ENCODE peak calls at places on chromosome 3, in nine cellular contexts. S is stomach, L is HL-60, Z is GM12892, A is breast epithelium, V is Panc1, Q is endothelial cell of umbilical vein, K is SK-N-SH, U is esophagus muscularis mucosa. Y is an unnamed sample.

GRCh38 chr3:191329654-191330308 is 545 bp downstream of the UTS2B start:
- DNase-seq in S (peak), L (peak), Z (peak), A (peak), V (no peak), Q (peak), K (no peak), U (no peak), Y (peak)

GRCh38 chr3:71875461-71875947 is 90.6 kb upstream of the PROK2 start:
- DNase-seq in S (peak), L (peak), Z (peak), A (peak), V (peak), Q (peak), K (peak), U (peak), Y (peak)

GRCh38 chr3:151879037-151879436 is 5.6 kb downstream of the SUCNR1 start:
- DNase-seq in S (no peak), L (no peak), Z (no peak), A (no peak), V (no peak), Q (no peak), K (no peak), U (no peak), Y (no peak)

GRCh38 chr3:33855884-33856546 is 57.6 kb downstream of the PDCD6IP start:
- DNase-seq in S (no peak), L (no peak), Z (no peak), A (no peak), V (no peak), Q (peak), K (no peak), U (no peak), Y (no peak)

GRCh38 chr3:192881159-192881786 is 36.4 kb downstream of the MB21D2 start:
- DNase-seq in S (no peak), L (no peak), Z (no peak), A (no peak), V (no peak), Q (no peak), K (no peak), U (no peak), Y (no peak)

GRCh38 chr3:160675566-160676124 is 1.3 kb upstream of the ARL14 start:
- DNase-seq in S (no peak), L (no peak), Z (no peak), A (no peak), V (no peak), Q (peak), K (no peak), U (no peak), Y (no peak)

GRCh38 chr3:34876997-34877396 is 762.3 kb upstream of the ARPP21 start:
- DNase-seq in S (no peak), L (no peak), Z (no peak), A (no peak), V (no peak), Q (no peak), K (no peak), U (no peak), Y (no peak)

GRCh38 chr3:107206141-107206540 is 171.1 kb upstream of the CCDC54 start:
- DNase-seq in S (no peak), L (peak), Z (no peak), A (no peak), V (no peak), Q (peak), K (peak), U (no peak), Y (peak)

GRCh38 chr3:15755181-15755580 is 42.6 kb downstream of the ANKRD28 start:
- DNase-seq in S (no peak), L (no peak), Z (no peak), A (no peak), V (no peak), Q (no peak), K (no peak), U (no peak), Y (no peak)

GRCh38 chr3:58471025-58471887 is 20.6 kb upstream of the KCTD6 start:
- DNase-seq in S (no peak), L (peak), Z (no peak), A (peak), V (peak), Q (peak), K (no peak), U (no peak), Y (no peak)

GRCh38 chr3:108099203-108099602 is 8.4 kb upstream of the CD47 start:
- DNase-seq in S (no peak), L (no peak), Z (no peak), A (no peak), V (no peak), Q (peak), K (no peak), U (no peak), Y (no peak)

GRCh38 chr3:24119321-24119751 is 174.2 kb downstream of the NR1D2 start:
- DNase-seq in S (no peak), L (no peak), Z (no peak), A (no peak), V (no peak), Q (no peak), K (no peak), U (no peak), Y (no peak)

GRCh38 chr3:122988507-122988906 is 39.1 kb downstream of the SEMA5B start:
- DNase-seq in S (no peak), L (no peak), Z (no peak), A (no peak), V (no peak), Q (no peak), K (peak), U (no peak), Y (no peak)

GRCh38 chr3:129022114-129022994 is 21.2 kb downstream of the EFCC1 start:
- DNase-seq in S (peak), L (no peak), Z (no peak), A (no peak), V (no peak), Q (no peak), K (peak), U (peak), Y (no peak)

GRCh38 chr3:162034368-162034767 is 537.8 kb downstream of the OTOL1 start:
- DNase-seq in S (no peak), L (no peak), Z (no peak), A (no peak), V (no peak), Q (no peak), K (no peak), U (no peak), Y (no peak)

GRCh38 chr3:40920041-40920440 is 279.3 kb upstream of the CTNNB1 start:
- DNase-seq in S (no peak), L (no peak), Z (no peak), A (no peak), V (no peak), Q (no peak), K (no peak), U (no peak), Y (no peak)

GRCh38 chr3:8204846-8205624 is 296.6 kb upstream of the LMCD1 start:
- DNase-seq in S (no peak), L (no peak), Z (no peak), A (no peak), V (no peak), Q (no peak), K (no peak), U (no peak), Y (no peak)

GRCh38 chr3:61574854-61575253 is 13.5 kb downstream of the PTPRG start:
- DNase-seq in S (no peak), L (no peak), Z (no peak), A (no peak), V (no peak), Q (no peak), K (no peak), U (no peak), Y (no peak)

GRCh38 chr3:35633332-35634124 is 5.8 kb upstream of the ARPP21 start:
- DNase-seq in S (no peak), L (no peak), Z (no peak), A (no peak), V (no peak), Q (no peak), K (no peak), U (no peak), Y (no peak)

GRCh38 chr3:124648551-124648950 is 81.7 kb upstream of the UMPS start:
- DNase-seq in S (no peak), L (no peak), Z (no peak), A (no peak), V (no peak), Q (no peak), K (peak), U (no peak), Y (no peak)

GRCh38 chr3:112908252-112908651 is 61.6 kb upstream of the CD200R1L start:
- DNase-seq in S (no peak), L (no peak), Z (no peak), A (no peak), V (no peak), Q (no peak), K (no peak), U (no peak), Y (no peak)

DNA sequence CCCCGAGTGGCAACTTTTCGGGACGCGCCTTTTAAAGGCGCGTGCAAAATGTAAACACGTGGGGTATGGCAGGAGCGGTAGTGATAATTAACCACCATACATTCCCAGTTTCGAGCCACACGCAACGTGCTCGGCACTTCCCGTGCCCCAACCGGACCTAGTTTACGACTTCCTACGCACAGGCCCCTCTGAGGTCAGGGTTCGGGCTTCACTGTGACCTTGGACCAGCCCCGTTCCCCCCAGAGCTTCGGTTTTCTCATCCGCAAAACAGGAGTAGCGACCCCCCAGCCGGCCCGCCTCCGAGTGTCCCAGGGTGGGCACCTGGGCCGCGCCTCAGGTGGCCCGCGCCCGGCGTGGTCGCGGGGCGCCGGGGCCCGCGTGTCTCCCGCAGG is 451 bp downstream of the CHCHD4 start:
- DNase-seq in S (peak), L (peak), Z (peak), A (no peak), V (no peak), Q (no peak), K (peak), U (peak), Y (peak)
- TF ChIP-seq POLR2AphosphoS5 in S (no peak), L (peak), Z (no peak), A (no peak), V (no peak), Q (peak), K (no peak), U (no peak), Y (peak)

GRCh38 chr3:118804959-118805358 is 229.7 kb downstream of the IGSF11 start:
- DNase-seq in S (no peak), L (no peak), Z (no peak), A (no peak), V (no peak), Q (no peak), K (no peak), U (peak), Y (no peak)

GRCh38 chr3:118803096-118803476 is 231.6 kb downstream of the IGSF11 start:
- DNase-seq in S (no peak), L (no peak), Z (no peak), A (no peak), V (no peak), Q (no peak), K (no peak), U (peak), Y (no peak)

GRCh38 chr3:118801899-118802298 is 232.7 kb downstream of the IGSF11 start:
- DNase-seq in S (peak), L (no peak), Z (no peak), A (no peak), V (no peak), Q (no peak), K (no peak), U (peak), Y (no peak)

GRCh38 chr3:118799303-118799702 is 235.3 kb downstream of the IGSF11 start:
- DNase-seq in S (no peak), L (no peak), Z (no peak), A (no peak), V (no peak), Q (no peak), K (no peak), U (peak), Y (no peak)

GRCh38 chr3:118802325-118803095 is 232.1 kb downstream of the IGSF11 start:
- DNase-seq in S (no peak), L (no peak), Z (no peak), A (no peak), V (no peak), Q (no peak), K (no peak), U (peak), Y (no peak)
- TF ChIP-seq POLR2AphosphoS5 in S (no peak), L (no peak), Z (no peak), A (no peak), V (no peak), Q (no peak), K (no peak), U (no peak), Y (no peak)

GRCh38 chr3:183815951-183816475 is 9.4 kb downstream of the MAP6D1 start:
- DNase-seq in S (no peak), L (no peak), Z (no peak), A (no peak), V (no peak), Q (no peak), K (no peak), U (no peak), Y (peak)
- TF ChIP-seq POLR2AphosphoS5 in S (no peak), L (no peak), Z (no peak), A (no peak), V (no peak), Q (no peak), K (no peak), U (no peak), Y (peak)

DNA sequence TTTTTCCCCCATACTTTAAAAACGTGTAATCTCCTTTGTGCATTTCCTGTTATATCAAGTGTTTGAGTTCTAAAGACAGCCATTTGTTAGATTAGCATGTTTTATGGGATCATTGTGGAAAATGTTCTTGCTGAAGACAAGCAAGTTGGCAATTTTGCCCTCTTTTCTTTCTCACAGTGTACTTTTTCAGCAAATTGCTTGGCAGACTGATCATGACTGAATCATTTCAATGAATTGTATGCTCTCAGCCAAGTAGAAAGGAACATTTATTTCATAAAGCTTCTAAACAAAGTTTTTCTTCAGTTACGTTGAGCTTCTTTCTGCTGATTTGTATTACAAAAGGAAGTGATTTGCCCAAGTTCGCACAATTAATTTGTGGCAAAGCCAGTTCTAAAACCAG is 51.6 kb downstream of the ATG7 start:
- DNase-seq in S (no peak), L (no peak), Z (no peak), A (no peak), V (no peak), Q (no peak), K (no peak), U (no peak), Y (no peak)
- TF ChIP-seq POLR2AphosphoS5 in S (no peak), L (no peak), Z (no peak), A (no peak), V (no peak), Q (no peak), K (no peak), U (no peak), Y (no peak)

DNA sequence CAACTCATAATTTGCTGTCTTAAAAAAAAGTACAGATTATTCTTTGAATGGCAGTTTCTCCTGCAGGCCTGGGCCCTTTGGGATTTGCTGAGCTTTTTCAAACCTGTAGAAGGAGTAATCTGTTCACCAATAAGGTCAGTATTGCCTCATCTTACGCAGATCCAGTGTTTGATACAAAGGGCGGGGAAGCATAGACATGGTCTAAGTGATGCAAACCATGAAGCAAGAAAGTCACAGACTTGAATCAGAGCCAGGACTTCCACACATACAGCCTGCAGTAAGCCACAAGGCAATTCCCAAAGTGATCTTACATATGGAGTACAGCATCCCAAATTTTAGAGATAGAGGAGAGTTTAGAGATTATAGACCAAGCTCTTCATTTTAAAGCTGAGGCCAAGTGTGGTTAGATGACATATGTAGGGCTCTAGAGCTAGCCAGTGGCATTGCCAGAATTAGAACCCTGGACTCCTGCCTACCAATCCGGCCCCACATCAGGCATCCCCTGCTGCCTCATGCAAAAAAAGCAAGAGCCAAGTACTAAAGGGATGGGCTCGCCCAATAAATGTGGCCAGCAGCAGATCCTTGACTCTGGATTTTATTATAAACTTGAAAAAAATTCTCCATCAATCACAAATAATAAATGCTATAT is 24.2 kb downstream of the ABI3BP start:
- DNase-seq in S (no peak), L (no peak), Z (no peak), A (no peak), V (no peak), Q (no peak), K (no peak), U (no peak), Y (no peak)
- TF ChIP-seq POLR2AphosphoS5 in S (no peak), L (no peak), Z (no peak), A (peak), V (no peak), Q (no peak), K (no peak), U (no peak), Y (no peak)

Y was measured in GM12891.